ENCODE peak calls at places on chromosome 14, in ten cellular contexts. K is body of pancreas, F is Peyer's patch, Q is sigmoid colon, G is suprapubic skin, P is right lobe of liver, Y is adrenal gland, J is esophagus squamous epithelium, T is heart left ventricle, S is stomach. N is an unnamed sample.
A peak's percentile ranks its signal among the peaks of the same experiment; 100 is the strongest.

GRCh38 chr14:59570122-59570521 is 6.5 kb downstream of the CCDC175 start:
- DNase-seq in Y (no peak), S (no peak), P (no peak), K (no peak), J (no peak), G (no peak), T (no peak), Q (no peak), F (no peak), N (no peak)

GRCh38 chr14:94028450-94028826 is 2.3 kb downstream of the OTUB2 start:
- DNase-seq in S (no peak), T (no peak), K (no peak), G (no peak), J (no peak), F (peak; percentile 20), P (no peak), Y (no peak), Q (no peak), N (no peak)

GRCh38 chr14:60722163-60722835 is 1.9 kb downstream of the SIX4 start:
- DNase-seq in Q (no peak), K (peak; percentile 63), Y (peak; percentile 22), J (no peak), F (no peak), G (no peak), P (no peak), T (peak; percentile 21), S (peak; percentile 40), N (peak; percentile 36)

GRCh38 chr14:77979171-77979570 is 179.3 kb downstream of the ADCK1 start:
- DNase-seq in Q (no peak), F (no peak), K (no peak), P (no peak), S (no peak), T (no peak), J (no peak), Y (no peak), G (no peak), N (no peak)

GRCh38 chr14:101495827-101496778 is 65.2 kb upstream of the DIO3 start:
- DNase-seq in Y (peak; percentile 2), J (no peak), T (peak; percentile 10), G (peak; percentile 53), S (peak; percentile 20), K (peak; percentile 47), P (peak; percentile 80), F (no peak), Q (peak; percentile 54), N (no peak)

GRCh38 chr14:100283984-100284881 is 22.0 kb downstream of the SLC25A29 start:
- DNase-seq in S (peak; percentile 22), Y (no peak), G (no peak), J (no peak), T (no peak), K (no peak), F (peak; percentile 14), P (no peak), Q (no peak), N (no peak)

GRCh38 chr14:74324945-74325361 is 22.2 kb upstream of the ABCD4 start:
- DNase-seq in G (no peak), T (no peak), K (no peak), Y (no peak), J (no peak), F (no peak), P (no peak), S (no peak), Q (no peak), N (no peak)

GRCh38 chr14:60657609-60657983 is 8.3 kb upstream of the SIX1 start:
- DNase-seq in T (no peak), K (no peak), G (no peak), S (no peak), Q (no peak), Y (no peak), P (no peak), J (no peak), F (no peak), N (no peak)

GRCh38 chr14:68790656-68791077 is 2.2 kb downstream of the ZFP36L1 start:
- DNase-seq in F (peak; percentile 37), S (peak; percentile 25), P (no peak), K (no peak), Q (no peak), G (no peak), Y (no peak), J (no peak), T (peak; percentile 21), N (no peak)

GRCh38 chr14:68792830-68793733 is at the start of gene ZFP36L1:
- DNase-seq in T (peak; percentile 97), P (peak; percentile 97), Y (peak; percentile 97), J (peak; percentile 87), S (peak; percentile 92), K (peak; percentile 93), G (peak; percentile 98), Q (peak; percentile 98), F (peak; percentile 95), N (peak; percentile 90)

GRCh38 chr14:68792022-68792829 is 641 bp downstream of the ZFP36L1 start:
- DNase-seq in S (peak; percentile 29), Y (peak; percentile 43), K (peak; percentile 33), Q (peak; percentile 78), G (no peak), P (no peak), F (peak; percentile 18), T (peak; percentile 54), J (no peak), N (no peak)

GRCh38 chr14:68789798-68790655 is 2.8 kb downstream of the ZFP36L1 start:
- DNase-seq in K (peak; percentile 59), T (peak; percentile 38), G (no peak), Y (peak; percentile 35), F (peak; percentile 26), S (peak; percentile 40), Q (peak; percentile 80), J (no peak), P (peak; percentile 61), N (no peak)

DNA sequence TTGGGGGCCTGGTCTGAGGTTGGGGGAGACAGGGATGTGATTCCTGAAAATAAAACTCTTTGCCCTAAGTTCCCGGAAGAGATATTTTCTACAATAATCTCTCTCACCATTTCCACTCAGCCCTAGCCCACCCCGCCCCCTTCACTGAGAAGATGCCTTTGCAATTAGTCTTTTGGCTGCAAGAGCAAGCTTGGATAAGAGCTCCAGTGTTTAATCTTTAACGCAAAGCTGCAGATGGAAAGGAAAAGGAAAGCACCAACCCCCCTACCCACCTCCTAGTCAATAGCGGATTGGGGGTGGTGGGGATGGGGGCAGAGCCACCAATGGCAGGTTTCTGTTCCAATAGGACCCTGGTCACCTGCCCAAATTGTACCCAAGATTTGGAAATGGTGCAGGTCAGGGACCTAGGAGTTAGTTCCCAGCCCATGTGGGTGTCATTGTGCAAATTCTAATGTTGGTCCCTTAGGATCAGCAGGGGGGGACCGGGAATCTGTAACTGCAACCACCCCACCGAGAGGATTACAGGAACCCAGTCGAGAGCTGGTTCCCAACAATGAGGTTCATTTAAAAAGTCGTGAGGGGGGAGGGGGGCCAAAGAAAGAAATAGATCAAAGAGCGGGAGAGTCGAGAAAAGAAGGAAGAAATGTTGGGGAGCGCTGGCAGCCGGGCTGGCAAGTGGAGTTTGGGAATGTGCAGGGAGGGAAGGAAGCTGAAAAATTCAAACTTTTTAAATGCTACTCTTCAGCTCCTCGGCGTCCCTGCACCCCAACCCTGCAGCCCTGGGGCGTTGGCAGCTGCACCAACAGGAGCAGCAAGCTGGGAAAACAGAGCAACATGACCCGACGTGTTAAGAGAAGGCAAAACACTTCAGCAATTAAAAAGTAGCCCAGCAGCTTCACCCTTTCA is 1.5 kb downstream of the ZFP36L1 start:
- DNase-seq in S (peak; percentile 27), F (peak; percentile 42), J (no peak), Y (peak; percentile 39), T (peak; percentile 39), K (no peak), P (no peak), G (no peak), Q (no peak), N (no peak)
- TF ChIP-seq POLR2A in S (no peak), F (no peak), J (no peak), Y (no peak), T (no peak), K (peak; percentile 54), P (no peak), G (no peak), Q (peak; percentile 24), N (no peak)

GRCh38 chr14:34629344-34629656 is 648 bp downstream of the SNX6 start:
- DNase-seq in T (no peak), K (no peak), Y (no peak), P (no peak), G (no peak), Q (no peak), F (no peak), S (no peak), J (no peak), N (no peak)

GRCh38 chr14:34619399-34619920 is 10.5 kb downstream of the SNX6 start:
- DNase-seq in G (no peak), S (no peak), T (no peak), F (no peak), Q (no peak), J (no peak), K (no peak), P (no peak), Y (no peak), N (no peak)

GRCh38 chr14:34628681-34629135 is 1.2 kb downstream of the SNX6 start:
- DNase-seq in Q (no peak), S (peak; percentile 37), G (no peak), F (no peak), P (no peak), T (peak; percentile 43), J (no peak), Y (peak; percentile 18), K (no peak), N (no peak)

GRCh38 chr14:34620115-34620514 is 9.8 kb downstream of the SNX6 start:
- DNase-seq in S (no peak), T (no peak), P (no peak), G (no peak), Q (no peak), F (no peak), Y (no peak), J (no peak), K (no peak), N (no peak)

DNA sequence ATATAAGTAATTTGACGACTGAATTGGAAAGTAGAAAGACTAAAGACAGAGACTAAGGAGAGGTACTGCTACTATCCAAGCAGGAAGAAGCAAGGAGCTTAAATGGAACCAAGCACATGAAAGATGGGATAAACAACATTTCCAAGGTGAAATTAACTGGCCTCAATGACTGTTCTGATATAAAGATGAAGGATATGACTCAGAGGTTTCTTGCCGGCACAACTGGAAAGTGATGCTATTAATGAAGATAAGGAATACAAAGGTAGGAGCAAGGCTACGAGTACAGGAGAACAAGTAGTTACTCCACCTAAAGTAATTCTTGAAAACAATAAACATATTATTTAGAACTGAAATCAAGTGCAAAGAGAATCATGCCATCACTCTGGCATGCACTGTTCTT is 6.4 kb downstream of the SNX6 start:
- DNase-seq in F (no peak), Q (no peak), T (no peak), S (no peak), K (no peak), P (no peak), J (no peak), G (no peak), Y (no peak), N (no peak)
- H3K4me1 ChIP-seq in F (no peaks in the 10 kb centered on the region), Q (peaks cover 21% of the 10 kb centered on the region), T (peaks cover 21% of the 10 kb centered on the region), S (peaks cover 14% of the 10 kb centered on the region), K (peaks cover 3% of the 10 kb centered on the region), P (no peaks in the 10 kb centered on the region), J (peaks cover 67% of the 10 kb centered on the region), G (peaks cover 17% of the 10 kb centered on the region), Y (peaks cover 26% of the 10 kb centered on the region), N (no peaks in the 10 kb centered on the region)

GRCh38 chr14:68501171-68501570 is 291.7 kb downstream of the ZFP36L1 start:
- DNase-seq in Q (no peak), T (no peak), J (no peak), G (no peak), F (no peak), Y (peak; percentile 28), K (no peak), P (no peak), S (no peak), N (no peak)
- TF ChIP-seq POLR2A in Q (no peak), T (no peak), J (no peak), G (no peak), F (no peak), Y (no peak), K (no peak), P (no peak), S (no peak), N (no peak)

GRCh38 chr14:64115401-64115800 is 178.8 kb downstream of the ESR2 start:
- DNase-seq in Q (no peak), T (no peak), S (no peak), G (no peak), Y (no peak), K (no peak), F (no peak), J (no peak), P (no peak), N (no peak)

GRCh38 chr14:64112859-64113258 is 181.3 kb downstream of the ESR2 start:
- DNase-seq in J (no peak), G (no peak), F (no peak), K (peak; percentile 79), S (peak; percentile 58), P (peak; percentile 86), Y (no peak), Q (no peak), T (no peak), N (peak; percentile 31)

GRCh38 chr14:64114166-64114565 is 180.0 kb downstream of the ESR2 start:
- DNase-seq in K (peak; percentile 20), P (peak; percentile 59), G (no peak), J (no peak), F (no peak), T (no peak), Q (no peak), Y (peak; percentile 8), S (no peak), N (no peak)

GRCh38 chr14:64114796-64115195 is 179.4 kb downstream of the ESR2 start:
- DNase-seq in J (no peak), G (no peak), Y (no peak), Q (no peak), T (no peak), K (no peak), F (no peak), P (no peak), S (no peak), N (no peak)

DNA sequence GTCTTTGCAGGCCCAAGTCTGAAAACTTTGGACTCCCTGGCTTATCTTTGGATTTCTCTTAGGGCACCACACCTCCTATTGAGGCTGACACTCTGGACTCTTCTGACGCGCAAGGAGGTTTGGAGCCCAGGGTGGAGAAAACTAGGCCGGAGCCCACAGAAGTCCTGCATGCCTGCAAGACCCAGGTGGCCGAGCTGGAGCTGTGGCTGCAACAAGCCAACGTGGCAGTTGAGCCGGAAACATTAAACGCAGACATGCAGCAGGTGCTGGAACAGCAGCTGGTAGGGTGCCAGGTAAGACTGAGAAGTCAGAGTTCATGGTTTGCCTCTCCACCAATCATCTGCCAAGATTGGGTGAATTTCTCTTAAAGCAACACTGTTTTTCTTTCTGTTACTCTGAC is 180.9 kb downstream of the ESR2 start:
- DNase-seq in J (no peak), K (peak; percentile 92), S (peak; percentile 78), Y (no peak), G (no peak), F (no peak), T (peak; percentile 32), P (peak; percentile 92), Q (no peak), N (peak; percentile 15)
- H3K4me1 ChIP-seq in J (peaks cover 75% of the 10 kb centered on the region), K (peaks cover 73% of the 10 kb centered on the region), S (no peaks in the 10 kb centered on the region), Y (peaks cover 13% of the 10 kb centered on the region), G (peaks cover 7% of the 10 kb centered on the region), F (no peaks in the 10 kb centered on the region), T (peaks cover 3% of the 10 kb centered on the region), P (no peaks in the 10 kb centered on the region), Q (no peaks in the 10 kb centered on the region), N (no peaks in the 10 kb centered on the region)